ENCODE peak calls at places on chromosome 15, in nine cellular contexts. U is NCI-H2029, K is tibial nerve, S is LHCN-M2, N is lower lobe of right lung, H is NCI-H1694, O is NCI-H1105 treated with DMSO at 0.1 percent for 48 hours, A is testis, J is GM18507. Y is an unnamed sample.

GRCh38 chr15:33310481-33311311 is at the start of gene RYR3:
- DNase-seq in S (no peak), O (peak; percentile 47), A (peak; percentile 28), U (peak; percentile 12), H (no peak), J (no peak), K (no peak), N (no peak), Y (no peak)

GRCh38 chr15:99017322-99017701 is 9.7 kb upstream of the PGPEP1L start:
- DNase-seq in U (no peak), J (no peak), K (no peak), O (no peak), H (no peak), S (peak; percentile 63), N (no peak), A (no peak), Y (no peak)

GRCh38 chr15:33341943-33342342 is 31.2 kb downstream of the RYR3 start:
- DNase-seq in J (no peak), K (no peak), N (no peak), S (no peak), O (no peak), U (no peak), A (no peak), H (no peak), Y (no peak)

GRCh38 chr15:66619152-66619903 is 53.5 kb upstream of the LCTL start:
- DNase-seq in A (peak; percentile 87), U (no peak), N (peak; percentile 84), K (peak; percentile 68), H (no peak), S (peak; percentile 50), O (peak; percentile 49), J (peak; percentile 42), Y (peak; percentile 65)

GRCh38 chr15:67050062-67050461 is 15.3 kb upstream of the SMAD3 start:
- DNase-seq in J (no peak), H (no peak), S (peak; percentile 62), N (no peak), U (no peak), A (no peak), O (no peak), K (no peak), Y (no peak)

GRCh38 chr15:40069178-40070165 is 30.5 kb upstream of the SRP14 start:
- DNase-seq in U (peak; percentile 91), H (peak; percentile 85), S (peak; percentile 95), A (peak; percentile 94), J (peak; percentile 81), K (peak; percentile 73), O (peak; percentile 92), N (peak; percentile 95), Y (peak; percentile 87)

GRCh38 chr15:29857196-29857595 is 34.9 kb upstream of the TJP1 start:
- DNase-seq in U (peak; percentile 43), O (no peak), N (no peak), A (no peak), J (no peak), S (no peak), H (no peak), K (no peak), Y (no peak)

GRCh38 chr15:37898385-37898784 is 36.1 kb upstream of the TMCO5A start:
- DNase-seq in S (no peak), J (no peak), N (no peak), K (no peak), A (no peak), O (no peak), H (no peak), U (no peak), Y (no peak)

GRCh38 chr15:71051539-71051938 is 63.7 kb upstream of the THSD4 start:
- DNase-seq in N (no peak), H (no peak), U (no peak), K (no peak), S (peak; percentile 23), J (no peak), O (no peak), A (peak; percentile 61), Y (no peak)

GRCh38 chr15:41495736-41496599 is 2.3 kb downstream of the ITPKA start:
- DNase-seq in S (no peak), U (no peak), N (no peak), O (no peak), A (no peak), J (no peak), K (no peak), H (no peak), Y (no peak)

GRCh38 chr15:57098896-57099295 is 180.5 kb downstream of the TCF12 start:
- DNase-seq in U (no peak), K (no peak), O (no peak), A (no peak), S (no peak), H (no peak), J (no peak), N (no peak), Y (no peak)

GRCh38 chr15:70023769-70024491 is 73.8 kb downstream of the TLE3 start:
- DNase-seq in N (peak; percentile 66), H (no peak), O (peak; percentile 72), U (peak; percentile 9), A (peak; percentile 79), S (peak; percentile 59), J (no peak), K (peak; percentile 46), Y (no peak)

GRCh38 chr15:54026891-54027290 is 48.6 kb downstream of the UNC13C start:
- DNase-seq in N (no peak), O (no peak), J (no peak), U (no peak), H (no peak), S (no peak), K (no peak), A (no peak), Y (no peak)

GRCh38 chr15:77183066-77183465 is 112.2 kb upstream of the TSPAN3 start:
- DNase-seq in U (no peak), O (no peak), J (no peak), K (no peak), A (no peak), H (no peak), S (no peak), N (no peak), Y (no peak)